ENCODE peak calls at places on chromosomes 13 and 19, in four cellular contexts. W, Q, D and P are unnamed samples.

GRCh38 chr19:58338825-58339558 is 12.2 kb downstream of the ZSCAN22 start:
- DNase-seq in W (no peak), Q (no peak), D (no peak), P (no peak)

GRCh38 chr13:111550062-111550461 is 229.6 kb downstream of the TEX29 start:
- DNase-seq in W (no peak), Q (no peak), D (no peak), P (no peak)

GRCh38 chr19:4499855-4500254 is 18.4 kb downstream of the PLIN4 start:
- DNase-seq in W (no peak), Q (no peak), D (no peak), P (no peak)

GRCh38 chr19:40366697-40367561 is 18.4 kb downstream of the PLD3 start:
- DNase-seq in W (no peak), Q (no peak), D (no peak), P (no peak)

GRCh38 chr19:45442927-45443461 is 19.3 kb upstream of the ERCC1 start:
- DNase-seq in W (peak; percentile 64), Q (no peak), D (no peak), P (no peak)

GRCh38 chr19:3615524-3616135 is 9.0 kb upstream of the TBXA2R start:
- DNase-seq in W (no peak), Q (no peak), D (no peak), P (no peak)

GRCh38 chr19:27746691-27747380 is 1466.1 kb downstream of the UQCRFS1 start:
- DNase-seq in W (no peak), Q (no peak), D (no peak), P (no peak)

GRCh38 chr13:107266657-107267056 is 698.7 kb upstream of the ARGLU1 start:
- DNase-seq in W (no peak), Q (no peak), D (no peak), P (no peak)

GRCh38 chr19:10977773-10978155 is 16.9 kb downstream of the SMARCA4 start:
- DNase-seq in W (no peak), Q (no peak), D (no peak), P (no peak)

GRCh38 chr19:10887616-10888367 is 16.4 kb downstream of the CARM1 start:
- DNase-seq in W (no peak), Q (no peak), D (no peak), P (no peak)

GRCh38 chr19:41776700-41777099 is 19.7 kb upstream of the CEACAM3 start:
- DNase-seq in W (no peak), Q (no peak), D (no peak), P (no peak)

GRCh38 chr19:3433805-3434540 is 46.4 kb downstream of the SMIM24 start:
- DNase-seq in W (no peak), Q (no peak), D (no peak), P (no peak)

GRCh38 chr19:53905787-53906186 is 3.3 kb upstream of the CACNG7 start:
- DNase-seq in W (no peak), Q (no peak), D (no peak), P (no peak)

GRCh38 chr19:2227415-2228156 is 8.5 kb downstream of the PLEKHJ1 start:
- DNase-seq in W (no peak), Q (no peak), D (no peak), P (no peak)

GRCh38 chr19:15251010-15251748 is 18.9 kb upstream of the EPHX3 start:
- DNase-seq in W (no peak), Q (no peak), D (no peak), P (no peak)

GRCh38 chr13:112210401-112210800 is 143.5 kb downstream of the SOX1 start:
- DNase-seq in W (no peak), Q (no peak), D (no peak), P (no peak)

GRCh38 chr13:106083620-106084350 is 451.7 kb downstream of the EFNB2 start:
- DNase-seq in W (peak; percentile 55), Q (peak; percentile 48), D (no peak), P (no peak)

GRCh38 chr19:38076337-38076736 is 147.7 kb downstream of the DPF1 start:
- DNase-seq in W (no peak), Q (no peak), D (no peak), P (no peak)

GRCh38 chr13:100490692-100491091 is 97.9 kb downstream of the GGACT start:
- DNase-seq in W (no peak), Q (no peak), D (no peak), P (no peak)

GRCh38 chr13:113612626-113613025 is 28.1 kb downstream of the TFDP1 start:
- DNase-seq in W (no peak), Q (no peak), D (no peak), P (no peak)

GRCh38 chr19:10388957-10389356 is 8.6 kb upstream of the TYK2 start:
- DNase-seq in W (peak; percentile 73), Q (peak; percentile 72), D (peak; percentile 63), P (no peak)

GRCh38 chr13:70339738-70340137 is 231.5 kb upstream of the KLHL1 start:
- DNase-seq in W (no peak), Q (no peak), D (no peak), P (no peak)

GRCh38 chr13:31056650-31057275 is 104.9 kb downstream of the HSPH1 start:
- DNase-seq in W (no peak), Q (no peak), D (no peak), P (no peak)

GRCh38 chr13:40445557-40445990 is 220.9 kb downstream of the FOXO1 start:
- DNase-seq in W (peak; percentile 53), Q (no peak), D (no peak), P (no peak)

GRCh38 chr19:11005521-11005920 is 44.7 kb downstream of the SMARCA4 start:
- DNase-seq in W (no peak), Q (no peak), D (no peak), P (no peak)

GRCh38 chr13:30019648-30020626 is 169.5 kb upstream of the UBL3 start:
- DNase-seq in W (no peak), Q (no peak), D (no peak), P (no peak)

GRCh38 chr13:82116422-82116989 is 1765.8 kb downstream of the SLITRK1 start:
- DNase-seq in W (no peak), Q (no peak), D (no peak), P (no peak)

GRCh38 chr13:37956536-37956935 is 87.0 kb upstream of the TRPC4 start:
- DNase-seq in W (no peak), Q (no peak), D (no peak), P (no peak)

GRCh38 chr19:38663957-38664502 is 16.6 kb downstream of the ACTN4 start:
- DNase-seq in W (peak; percentile 74), Q (peak; percentile 19), D (no peak), P (no peak)

GRCh38 chr13:66501187-66501586 is 728.9 kb downstream of the PCDH9 start:
- DNase-seq in W (no peak), Q (no peak), D (no peak), P (no peak)

GRCh38 chr13:76764916-76765315 is 121.3 kb downstream of the KCTD12 start:
- DNase-seq in W (no peak), Q (no peak), D (no peak), P (no peak)

GRCh38 chr13:35976126-35976525 is 155.1 kb downstream of the DCLK1 start:
- DNase-seq in W (no peak), Q (no peak), D (no peak), P (no peak)